ENCODE peak calls at places on chromosomes 11 and 22, in eight cellular contexts. One of them, this sample, is unnamed.

GRCh38 chr11:8063319-8063718 is 17.7 kb upstream of the TUB start:
- DNase-seq in neural progenitor cell: no peak
- DNase-seq in substantia nigra: no peak
- DNase-seq in heart right ventricle: no peak
- DNase-seq in tibial nerve: peak; percentile 61
- DNase-seq in GM04504: no peak
- DNase-seq in K562: no peak
- DNase-seq in transverse colon: no peak
- DNase-seq in this sample: no peak

GRCh38 chr11:36088234-36088975 is 144.5 kb downstream of the LDLRAD3 start:
- DNase-seq in neural progenitor cell: no peak
- DNase-seq in substantia nigra: peak; percentile 48
- DNase-seq in heart right ventricle: no peak
- DNase-seq in tibial nerve: no peak
- DNase-seq in GM04504: no peak
- DNase-seq in K562: no peak
- DNase-seq in transverse colon: no peak
- DNase-seq in this sample: no peak

GRCh38 chr22:38761202-38762162 is 5.7 kb upstream of the SUN2 start:
- DNase-seq in neural progenitor cell: no peak
- DNase-seq in substantia nigra: no peak
- DNase-seq in heart right ventricle: no peak
- DNase-seq in tibial nerve: no peak
- DNase-seq in GM04504: no peak
- DNase-seq in K562: no peak
- DNase-seq in transverse colon: peak; percentile 41
- DNase-seq in this sample: no peak

GRCh38 chr11:17573526-17573925 is 26.5 kb downstream of the OTOG start:
- DNase-seq in neural progenitor cell: no peak
- DNase-seq in substantia nigra: no peak
- DNase-seq in heart right ventricle: no peak
- DNase-seq in tibial nerve: no peak
- DNase-seq in GM04504: no peak
- DNase-seq in K562: no peak
- DNase-seq in transverse colon: no peak
- DNase-seq in this sample: no peak

GRCh38 chr11:62560566-62561103 is 13.1 kb downstream of the EEF1G start:
- DNase-seq in neural progenitor cell: peak; percentile 91
- DNase-seq in substantia nigra: peak; percentile 46
- DNase-seq in heart right ventricle: peak; percentile 79
- DNase-seq in tibial nerve: peak; percentile 91
- DNase-seq in GM04504: peak; percentile 97
- DNase-seq in K562: peak; percentile 73
- DNase-seq in transverse colon: peak; percentile 94
- DNase-seq in this sample: peak; percentile 85

GRCh38 chr11:32365192-32365591 is 70.1 kb downstream of the WT1 start:
- DNase-seq in neural progenitor cell: no peak
- DNase-seq in substantia nigra: no peak
- DNase-seq in heart right ventricle: no peak
- DNase-seq in tibial nerve: no peak
- DNase-seq in GM04504: no peak
- DNase-seq in K562: no peak
- DNase-seq in transverse colon: no peak
- DNase-seq in this sample: no peak

GRCh38 chr11:127195791-127196190 is 195.2 kb upstream of the KIRREL3 start:
- DNase-seq in neural progenitor cell: no peak
- DNase-seq in substantia nigra: no peak
- DNase-seq in heart right ventricle: no peak
- DNase-seq in tibial nerve: no peak
- DNase-seq in GM04504: no peak
- DNase-seq in K562: no peak
- DNase-seq in transverse colon: no peak
- DNase-seq in this sample: peak; percentile 44

GRCh38 chr11:17478064-17478463 is 1.4 kb upstream of the ABCC8 start:
- DNase-seq in neural progenitor cell: peak; percentile 35
- DNase-seq in substantia nigra: no peak
- DNase-seq in heart right ventricle: no peak
- DNase-seq in tibial nerve: no peak
- DNase-seq in GM04504: no peak
- DNase-seq in K562: no peak
- DNase-seq in transverse colon: no peak
- DNase-seq in this sample: peak; percentile 32

GRCh38 chr11:119845756-119846155 is 116.8 kb upstream of the NECTIN1 start:
- DNase-seq in neural progenitor cell: no peak
- DNase-seq in substantia nigra: no peak
- DNase-seq in heart right ventricle: no peak
- DNase-seq in tibial nerve: no peak
- DNase-seq in GM04504: no peak
- DNase-seq in K562: no peak
- DNase-seq in transverse colon: no peak
- DNase-seq in this sample: no peak

This sample was measured in left kidney.